ENCODE peak calls at places on chromosomes 12 and 14, in seven cellular contexts. V is neuronal stem cell, Q is thoracic aorta, G is Karpas-422, N is right atrium auricular region, S is cardiac muscle cell, B is keratinocyte. K is an unnamed sample. For H3K4me1, the result is how much of the 10 kb centered on the place peaks cover.

GRCh38 chr12:55850893-55851292 is 8.2 kb upstream of the MMP19 start:
- DNase-seq in B (no peak), V (no peak), N (no peak), S (peak), Q (no peak), G (no peak), K (no peak)

GRCh38 chr14:54048311-54048710 is 91.7 kb upstream of the BMP4 start:
- DNase-seq in S (no peak), B (no peak), N (no peak), V (no peak), Q (no peak), G (no peak), K (no peak)

GRCh38 chr12:57756406-57757341 is 1.8 kb downstream of the MARCHF9 start:
- DNase-seq in Q (no peak), V (no peak), G (peak), N (no peak), S (peak), B (no peak), K (no peak)

GRCh38 chr12:109637341-109637740 is 63.7 kb downstream of the MVK start:
- DNase-seq in V (no peak), B (no peak), N (no peak), G (no peak), Q (no peak), S (no peak), K (no peak)

GRCh38 chr12:3103806-3104205 is 26.6 kb downstream of the TSPAN9 start:
- DNase-seq in Q (no peak), V (no peak), S (no peak), G (no peak), N (no peak), B (no peak), K (no peak)

GRCh38 chr12:77751939-77752338 is 78.8 kb upstream of the NAV3 start:
- DNase-seq in S (no peak), N (no peak), V (no peak), Q (no peak), G (no peak), B (no peak), K (no peak)

GRCh38 chr12:118330421-118331018 is 42.2 kb downstream of the TAOK3 start:
- DNase-seq in S (no peak), Q (no peak), G (peak), N (no peak), B (no peak), V (no peak), K (no peak)

GRCh38 chr12:109842021-109842420 is 8.8 kb upstream of the TRPV4 start:
- DNase-seq in V (no peak), Q (no peak), S (no peak), B (no peak), G (no peak), N (no peak), K (no peak)

GRCh38 chr12:127487031-127487430 is 779.9 kb upstream of the TMEM132C start:
- DNase-seq in V (no peak), S (no peak), G (no peak), Q (no peak), N (no peak), B (no peak), K (no peak)

GRCh38 chr14:92501891-92502351 is 11.7 kb upstream of the RIN3 start:
- DNase-seq in B (no peak), G (no peak), Q (no peak), N (no peak), V (no peak), S (no peak), K (no peak)

GRCh38 chr12:7959278-7960063 is 23.5 kb upstream of the SLC2A3 start:
- DNase-seq in N (no peak), V (peak), B (peak), G (no peak), Q (no peak), S (peak), K (no peak)

GRCh38 chr12:2341871-2342270 is 289.1 kb downstream of the CACNA1C start:
- DNase-seq in V (no peak), S (no peak), G (no peak), Q (no peak), N (no peak), B (no peak), K (no peak)

GRCh38 chr12:18284461-18284860 is 23.1 kb downstream of the PIK3C2G start:
- DNase-seq in N (no peak), V (no peak), S (no peak), Q (no peak), B (no peak), G (no peak), K (no peak)

GRCh38 chr12:53937596-53938275 is 895 bp upstream of the HOXC13 start:
- DNase-seq in G (no peak), S (no peak), B (no peak), Q (no peak), V (no peak), N (no peak), K (no peak)

DNA sequence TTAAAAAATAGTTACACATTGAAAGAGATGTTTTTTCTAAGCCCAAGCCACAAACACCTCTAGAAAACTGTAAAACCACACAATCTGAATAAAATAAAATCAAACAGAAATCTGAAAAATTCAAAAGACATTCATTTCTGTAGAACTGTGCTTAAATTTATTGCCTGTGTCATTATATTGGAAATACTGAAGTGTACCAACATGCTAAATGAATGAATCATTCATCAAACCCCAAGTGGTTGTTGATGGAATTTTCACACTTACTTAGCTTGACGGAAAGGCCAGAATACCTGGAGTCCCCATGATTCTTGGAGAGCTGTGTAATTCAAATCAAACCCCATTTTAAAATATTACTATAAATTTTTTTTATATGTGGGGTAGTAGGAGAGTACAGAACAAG is 2.7 kb downstream of the KITLG start:
- DNase-seq in G (no peak), S (peak), Q (no peak), N (no peak), V (no peak), B (no peak), K (no peak)
- H3K4me3 ChIP-seq in G (no peak), S (no peak), Q (no peak), N (no peak), V (no peak), B (no peak), K (no peak)

DNA sequence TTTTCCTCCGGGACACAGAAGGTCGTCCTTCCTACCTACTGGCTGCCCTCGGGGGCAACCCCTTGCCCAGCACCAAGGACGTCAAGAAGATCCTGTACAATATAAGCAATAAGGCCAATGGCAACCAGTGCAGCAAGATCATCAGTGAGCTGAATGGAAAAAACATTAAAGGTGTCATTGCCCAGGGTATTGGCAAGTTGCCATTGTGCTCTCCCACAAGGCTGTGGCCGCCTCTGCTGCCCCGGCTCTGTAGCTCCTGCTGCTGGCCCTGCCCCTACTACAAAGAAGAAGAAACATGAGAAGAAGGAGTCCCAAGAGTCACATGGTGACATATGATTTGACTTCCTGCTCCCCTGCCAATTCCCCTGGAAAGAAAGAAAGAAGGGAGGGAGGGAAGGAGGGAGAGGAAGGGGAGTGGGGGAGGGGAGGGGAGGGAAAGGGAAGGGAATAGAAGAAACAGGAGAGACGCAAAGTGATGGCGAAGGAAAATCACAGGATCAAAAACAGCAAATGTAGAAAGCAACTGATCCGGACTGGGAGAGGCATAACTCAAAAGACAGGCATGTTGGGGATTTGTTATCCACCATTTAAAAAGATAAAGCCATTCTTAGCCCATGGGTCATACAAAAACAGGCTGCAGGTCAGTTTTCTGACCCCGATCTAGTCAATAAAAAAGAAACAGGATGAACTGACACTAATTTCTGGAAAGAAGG is 61.3 kb upstream of the RESF1 start:
- DNase-seq in V (no peak), S (peak), N (no peak), G (peak), B (no peak), Q (no peak), K (no peak)
- H3K4me1 ChIP-seq in V (under half), S (under half), N (under half), G (under half), B (under half), Q (under half), K (under half)

DNA sequence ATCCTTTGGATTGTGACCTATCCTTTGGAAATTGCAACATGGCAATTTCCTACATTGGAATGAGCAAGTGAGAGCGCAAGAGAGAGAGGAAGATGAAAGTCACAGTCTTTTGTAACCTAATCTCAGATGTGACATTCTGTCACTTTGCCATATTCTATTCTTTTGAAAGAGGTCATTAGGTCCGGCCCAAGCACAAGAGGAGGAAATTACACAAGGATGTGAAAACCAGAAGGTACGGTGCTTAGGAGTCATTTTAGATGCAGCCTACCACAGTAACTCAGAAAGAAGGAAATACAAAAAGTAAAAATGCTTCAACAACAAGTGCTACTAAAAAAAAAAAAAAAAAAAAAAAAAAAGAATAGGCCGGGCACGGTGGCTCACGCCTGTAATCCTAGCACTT is 47.2 kb upstream of the SRP54 start:
- DNase-seq in V (no peak), B (no peak), N (no peak), G (no peak), S (no peak), Q (no peak), K (no peak)
- H3K4me3 ChIP-seq in V (no peak), B (no peak), N (no peak), G (no peak), S (no peak), Q (no peak), K (no peak)

GRCh38 chr14:103134405-103134804 is 11.1 kb downstream of the TNFAIP2 start:
- DNase-seq in G (no peak), B (no peak), N (no peak), Q (no peak), V (no peak), S (no peak), K (no peak)
- H3K4me1 ChIP-seq in G (under half), B (under half), N (under half), Q (under half), V (under half), S (under half), K (under half)

GRCh38 chr14:24437736-24438067 is 4.9 kb downstream of the SDR39U1 start:
- DNase-seq in Q (no peak), V (no peak), N (no peak), G (no peak), B (no peak), S (no peak), K (no peak)
- H3K4me3 ChIP-seq in Q (no peak), V (no peak), N (no peak), G (no peak), B (no peak), S (no peak), K (no peak)

DNA sequence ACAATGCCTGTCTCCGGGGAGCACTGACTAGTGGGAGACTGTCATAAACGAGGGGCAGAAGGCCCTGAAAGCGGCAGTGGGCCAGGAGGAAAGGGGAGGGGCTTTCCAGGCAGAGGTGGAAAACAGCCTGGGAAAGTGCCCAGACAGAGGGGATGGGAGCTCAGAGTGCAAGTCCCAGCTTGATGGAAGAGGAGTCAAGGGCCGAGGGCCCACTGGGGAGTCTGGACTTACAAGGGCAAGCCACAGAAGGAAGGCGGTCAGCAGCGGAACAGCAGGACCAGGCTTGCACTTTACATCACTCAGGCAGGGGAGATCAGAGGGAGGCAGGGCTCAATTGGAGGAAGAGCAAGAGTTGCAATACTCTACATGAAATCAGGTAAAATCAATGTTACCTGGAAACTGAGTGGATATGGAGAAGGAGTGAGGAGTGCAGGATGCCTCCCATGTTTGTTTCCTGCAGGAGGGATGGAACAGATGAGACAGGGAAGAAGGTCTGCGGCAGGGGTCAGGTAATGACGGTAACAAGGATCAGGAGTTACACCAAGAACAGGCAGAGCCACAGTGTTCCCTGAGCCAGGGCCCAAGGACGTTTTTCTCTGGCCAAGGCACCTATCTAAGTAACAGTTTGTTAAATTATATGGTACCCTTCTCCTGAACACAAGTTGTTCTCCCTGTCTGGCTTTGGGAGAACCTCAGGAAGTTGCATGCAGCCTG is 23.8 kb downstream of the PXN start:
- DNase-seq in Q (no peak), N (no peak), V (no peak), S (no peak), B (no peak), G (no peak), K (no peak)
- H3K4me1 ChIP-seq in Q (under half), N (half or more), V (under half), S (under half), B (half or more), G (under half), K (under half)

DNA sequence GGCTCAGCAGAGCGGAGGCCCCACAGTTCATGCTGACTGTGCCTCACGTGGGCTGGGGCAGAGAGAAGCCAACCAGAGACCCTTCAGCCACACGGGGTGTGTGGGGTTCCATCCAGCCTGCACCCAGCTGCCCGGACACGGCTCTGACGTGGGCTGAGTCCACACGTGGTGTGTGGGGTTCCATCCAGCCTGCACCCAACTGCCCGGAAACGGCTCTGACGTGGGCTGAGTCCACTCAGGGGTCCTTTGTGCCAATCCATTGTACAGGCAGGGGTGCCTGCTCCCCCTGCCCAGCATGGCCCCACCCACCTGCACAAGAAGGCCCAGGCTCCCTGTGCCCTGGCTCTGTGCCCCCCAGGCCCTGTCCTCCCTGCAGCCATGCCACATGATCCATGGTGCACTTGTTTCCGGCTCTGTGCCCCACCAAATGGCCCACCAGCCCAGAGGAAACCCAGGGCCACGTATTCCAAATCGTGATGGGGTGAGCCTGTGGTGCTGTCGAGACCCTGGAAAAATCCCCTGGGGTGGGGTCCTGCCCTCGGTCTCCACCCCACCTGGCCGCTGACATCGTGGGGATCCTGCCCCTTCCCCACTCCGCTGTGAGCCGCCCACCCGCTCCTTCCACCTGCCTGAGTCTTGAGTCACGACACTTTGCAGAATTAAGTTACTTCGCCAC is 99.3 kb upstream of the SFSWAP start:
- DNase-seq in S (no peak), G (no peak), N (no peak), B (no peak), V (no peak), Q (no peak), K (no peak)
- H3K4me3 ChIP-seq in S (no peak), G (no peak), N (no peak), B (no peak), V (no peak), Q (no peak), K (no peak)

K was measured in uterus.